ENCODE peak calls at places on chromosomes 1 and 21, in ten cellular contexts. One of them, this sample, is unnamed.

GRCh38 chr1:240399381-240399780 is 212.6 kb downstream of the GREM2 start:
- DNase-seq in stimulated activated CD4-positive, alpha-beta T cell treated with anti-CD3 and anti-CD28 coated beads, Interleukin-2, amount 100 ng/mL, for 4 hours: no peak
- DNase-seq in LoVo: no peak
- DNase-seq in stimulated activated CD8-positive, alpha-beta memory T cell treated with anti-CD3 and anti-CD28 coated beads, Interleukin-2, amount 100 ng/mL, for 48 hours: no peak
- DNase-seq in D341Med: no peak
- DNase-seq in OCI-LY7: no peak
- DNase-seq in amygdala: peak; percentile 29
- DNase-seq in progenitor cell of endocrine pancreas: no peak
- DNase-seq in T-cell: no peak
- DNase-seq in CD8-positive, alpha-beta T cell: no peak
- DNase-seq in this sample: no peak

GRCh38 chr21:33884361-33885157 is 31.0 kb downstream of the ATP5PO start:
- DNase-seq in OCI-LY7: no peak
- DNase-seq in stimulated activated CD8-positive, alpha-beta memory T cell treated with anti-CD3 and anti-CD28 coated beads, Interleukin-2, amount 100 ng/mL, for 48 hours: no peak
- DNase-seq in stimulated activated CD4-positive, alpha-beta T cell treated with anti-CD3 and anti-CD28 coated beads, Interleukin-2, amount 100 ng/mL, for 4 hours: no peak
- DNase-seq in amygdala: no peak
- DNase-seq in T-cell: no peak
- DNase-seq in progenitor cell of endocrine pancreas: no peak
- DNase-seq in CD8-positive, alpha-beta T cell: no peak
- DNase-seq in LoVo: no peak
- DNase-seq in D341Med: no peak
- DNase-seq in this sample: no peak

GRCh38 chr1:118047006-118047649 is 117.6 kb downstream of the WDR3 start:
- DNase-seq in CD8-positive, alpha-beta T cell: no peak
- DNase-seq in LoVo: no peak
- DNase-seq in stimulated activated CD4-positive, alpha-beta T cell treated with anti-CD3 and anti-CD28 coated beads, Interleukin-2, amount 100 ng/mL, for 4 hours: no peak
- DNase-seq in T-cell: no peak
- DNase-seq in amygdala: no peak
- DNase-seq in D341Med: no peak
- DNase-seq in progenitor cell of endocrine pancreas: no peak
- DNase-seq in OCI-LY7: no peak
- DNase-seq in stimulated activated CD8-positive, alpha-beta memory T cell treated with anti-CD3 and anti-CD28 coated beads, Interleukin-2, amount 100 ng/mL, for 48 hours: no peak
- DNase-seq in this sample: no peak

GRCh38 chr1:95249929-95250328 is 15.9 kb downstream of the RWDD3 start:
- DNase-seq in D341Med: no peak
- DNase-seq in stimulated activated CD8-positive, alpha-beta memory T cell treated with anti-CD3 and anti-CD28 coated beads, Interleukin-2, amount 100 ng/mL, for 48 hours: no peak
- DNase-seq in CD8-positive, alpha-beta T cell: no peak
- DNase-seq in OCI-LY7: no peak
- DNase-seq in amygdala: no peak
- DNase-seq in T-cell: no peak
- DNase-seq in stimulated activated CD4-positive, alpha-beta T cell treated with anti-CD3 and anti-CD28 coated beads, Interleukin-2, amount 100 ng/mL, for 4 hours: no peak
- DNase-seq in LoVo: no peak
- DNase-seq in progenitor cell of endocrine pancreas: no peak
- DNase-seq in this sample: no peak

GRCh38 chr1:15760520-15761211 is 2.1 kb downstream of the FBLIM1 start:
- DNase-seq in OCI-LY7: no peak
- DNase-seq in amygdala: no peak
- DNase-seq in CD8-positive, alpha-beta T cell: no peak
- DNase-seq in progenitor cell of endocrine pancreas: no peak
- DNase-seq in stimulated activated CD4-positive, alpha-beta T cell treated with anti-CD3 and anti-CD28 coated beads, Interleukin-2, amount 100 ng/mL, for 4 hours: no peak
- DNase-seq in D341Med: no peak
- DNase-seq in stimulated activated CD8-positive, alpha-beta memory T cell treated with anti-CD3 and anti-CD28 coated beads, Interleukin-2, amount 100 ng/mL, for 48 hours: no peak
- DNase-seq in LoVo: no peak
- DNase-seq in T-cell: no peak
- DNase-seq in this sample: peak; percentile 82

GRCh38 chr1:90719321-90720136 is 2.4 kb upstream of the BARHL2 start:
- DNase-seq in D341Med: no peak
- DNase-seq in amygdala: no peak
- DNase-seq in LoVo: no peak
- DNase-seq in T-cell: no peak
- DNase-seq in CD8-positive, alpha-beta T cell: no peak
- DNase-seq in stimulated activated CD8-positive, alpha-beta memory T cell treated with anti-CD3 and anti-CD28 coated beads, Interleukin-2, amount 100 ng/mL, for 48 hours: no peak
- DNase-seq in OCI-LY7: no peak
- DNase-seq in progenitor cell of endocrine pancreas: no peak
- DNase-seq in stimulated activated CD4-positive, alpha-beta T cell treated with anti-CD3 and anti-CD28 coated beads, Interleukin-2, amount 100 ng/mL, for 4 hours: no peak
- DNase-seq in this sample: no peak

GRCh38 chr1:18997508-18997907 is 41.0 kb upstream of the IFFO2 start:
- DNase-seq in CD8-positive, alpha-beta T cell: no peak
- DNase-seq in progenitor cell of endocrine pancreas: no peak
- DNase-seq in amygdala: peak; percentile 15
- DNase-seq in stimulated activated CD4-positive, alpha-beta T cell treated with anti-CD3 and anti-CD28 coated beads, Interleukin-2, amount 100 ng/mL, for 4 hours: no peak
- DNase-seq in LoVo: no peak
- DNase-seq in T-cell: no peak
- DNase-seq in stimulated activated CD8-positive, alpha-beta memory T cell treated with anti-CD3 and anti-CD28 coated beads, Interleukin-2, amount 100 ng/mL, for 48 hours: no peak
- DNase-seq in D341Med: no peak
- DNase-seq in OCI-LY7: no peak
- DNase-seq in this sample: no peak

GRCh38 chr1:66553846-66554245 is 19.9 kb downstream of the SGIP1 start:
- DNase-seq in T-cell: no peak
- DNase-seq in CD8-positive, alpha-beta T cell: no peak
- DNase-seq in progenitor cell of endocrine pancreas: no peak
- DNase-seq in amygdala: no peak
- DNase-seq in stimulated activated CD4-positive, alpha-beta T cell treated with anti-CD3 and anti-CD28 coated beads, Interleukin-2, amount 100 ng/mL, for 4 hours: no peak
- DNase-seq in OCI-LY7: no peak
- DNase-seq in D341Med: no peak
- DNase-seq in LoVo: no peak
- DNase-seq in stimulated activated CD8-positive, alpha-beta memory T cell treated with anti-CD3 and anti-CD28 coated beads, Interleukin-2, amount 100 ng/mL, for 48 hours: no peak
- DNase-seq in this sample: no peak

GRCh38 chr1:32755810-32756159 is 53.2 kb upstream of the SYNC start:
- DNase-seq in LoVo: no peak
- DNase-seq in CD8-positive, alpha-beta T cell: no peak
- DNase-seq in amygdala: no peak
- DNase-seq in progenitor cell of endocrine pancreas: no peak
- DNase-seq in stimulated activated CD8-positive, alpha-beta memory T cell treated with anti-CD3 and anti-CD28 coated beads, Interleukin-2, amount 100 ng/mL, for 48 hours: no peak
- DNase-seq in T-cell: no peak
- DNase-seq in D341Med: no peak
- DNase-seq in stimulated activated CD4-positive, alpha-beta T cell treated with anti-CD3 and anti-CD28 coated beads, Interleukin-2, amount 100 ng/mL, for 4 hours: no peak
- DNase-seq in OCI-LY7: no peak
- DNase-seq in this sample: no peak

GRCh38 chr1:86778510-86779218 is 74.3 kb downstream of the SH3GLB1 start:
- DNase-seq in OCI-LY7: no peak
- DNase-seq in progenitor cell of endocrine pancreas: no peak
- DNase-seq in amygdala: no peak
- DNase-seq in CD8-positive, alpha-beta T cell: no peak
- DNase-seq in D341Med: no peak
- DNase-seq in stimulated activated CD4-positive, alpha-beta T cell treated with anti-CD3 and anti-CD28 coated beads, Interleukin-2, amount 100 ng/mL, for 4 hours: no peak
- DNase-seq in stimulated activated CD8-positive, alpha-beta memory T cell treated with anti-CD3 and anti-CD28 coated beads, Interleukin-2, amount 100 ng/mL, for 48 hours: no peak
- DNase-seq in LoVo: no peak
- DNase-seq in T-cell: no peak
- DNase-seq in this sample: no peak

GRCh38 chr1:50110084-50110615 is 1.4 kb downstream of the ELAVL4 start:
- DNase-seq in progenitor cell of endocrine pancreas: no peak
- DNase-seq in stimulated activated CD8-positive, alpha-beta memory T cell treated with anti-CD3 and anti-CD28 coated beads, Interleukin-2, amount 100 ng/mL, for 48 hours: no peak
- DNase-seq in D341Med: no peak
- DNase-seq in OCI-LY7: no peak
- DNase-seq in LoVo: no peak
- DNase-seq in T-cell: no peak
- DNase-seq in CD8-positive, alpha-beta T cell: no peak
- DNase-seq in stimulated activated CD4-positive, alpha-beta T cell treated with anti-CD3 and anti-CD28 coated beads, Interleukin-2, amount 100 ng/mL, for 4 hours: no peak
- DNase-seq in amygdala: no peak
- DNase-seq in this sample: no peak

GRCh38 chr1:170931650-170932049 is 3.7 kb upstream of the MROH9 start:
- DNase-seq in D341Med: no peak
- DNase-seq in progenitor cell of endocrine pancreas: no peak
- DNase-seq in stimulated activated CD4-positive, alpha-beta T cell treated with anti-CD3 and anti-CD28 coated beads, Interleukin-2, amount 100 ng/mL, for 4 hours: no peak
- DNase-seq in OCI-LY7: no peak
- DNase-seq in T-cell: no peak
- DNase-seq in amygdala: no peak
- DNase-seq in stimulated activated CD8-positive, alpha-beta memory T cell treated with anti-CD3 and anti-CD28 coated beads, Interleukin-2, amount 100 ng/mL, for 48 hours: no peak
- DNase-seq in LoVo: no peak
- DNase-seq in CD8-positive, alpha-beta T cell: no peak
- DNase-seq in this sample: no peak

GRCh38 chr1:145827966-145828365 is 4.0 kb downstream of the POLR3C start:
- DNase-seq in CD8-positive, alpha-beta T cell: no peak
- DNase-seq in progenitor cell of endocrine pancreas: no peak
- DNase-seq in D341Med: no peak
- DNase-seq in stimulated activated CD8-positive, alpha-beta memory T cell treated with anti-CD3 and anti-CD28 coated beads, Interleukin-2, amount 100 ng/mL, for 48 hours: no peak
- DNase-seq in stimulated activated CD4-positive, alpha-beta T cell treated with anti-CD3 and anti-CD28 coated beads, Interleukin-2, amount 100 ng/mL, for 4 hours: no peak
- DNase-seq in LoVo: no peak
- DNase-seq in OCI-LY7: peak; percentile 33
- DNase-seq in T-cell: no peak
- DNase-seq in amygdala: no peak
- DNase-seq in this sample: no peak

GRCh38 chr1:53186533-53186932 is 10.1 kb upstream of the CPT2 start:
- DNase-seq in T-cell: no peak
- DNase-seq in stimulated activated CD4-positive, alpha-beta T cell treated with anti-CD3 and anti-CD28 coated beads, Interleukin-2, amount 100 ng/mL, for 4 hours: no peak
- DNase-seq in progenitor cell of endocrine pancreas: no peak
- DNase-seq in stimulated activated CD8-positive, alpha-beta memory T cell treated with anti-CD3 and anti-CD28 coated beads, Interleukin-2, amount 100 ng/mL, for 48 hours: no peak
- DNase-seq in OCI-LY7: no peak
- DNase-seq in amygdala: no peak
- DNase-seq in LoVo: no peak
- DNase-seq in D341Med: no peak
- DNase-seq in CD8-positive, alpha-beta T cell: no peak
- DNase-seq in this sample: no peak

GRCh38 chr1:151763990-151764389 is 694 bp upstream of the MRPL9 start:
- DNase-seq in T-cell: no peak
- DNase-seq in amygdala: no peak
- DNase-seq in stimulated activated CD4-positive, alpha-beta T cell treated with anti-CD3 and anti-CD28 coated beads, Interleukin-2, amount 100 ng/mL, for 4 hours: no peak
- DNase-seq in CD8-positive, alpha-beta T cell: no peak
- DNase-seq in progenitor cell of endocrine pancreas: no peak
- DNase-seq in LoVo: no peak
- DNase-seq in stimulated activated CD8-positive, alpha-beta memory T cell treated with anti-CD3 and anti-CD28 coated beads, Interleukin-2, amount 100 ng/mL, for 48 hours: no peak
- DNase-seq in D341Med: no peak
- DNase-seq in OCI-LY7: no peak
- DNase-seq in this sample: peak; percentile 40

GRCh38 chr1:41396084-41396483 is 34.9 kb downstream of the FOXO6 start:
- DNase-seq in T-cell: no peak
- DNase-seq in amygdala: no peak
- DNase-seq in stimulated activated CD8-positive, alpha-beta memory T cell treated with anti-CD3 and anti-CD28 coated beads, Interleukin-2, amount 100 ng/mL, for 48 hours: no peak
- DNase-seq in stimulated activated CD4-positive, alpha-beta T cell treated with anti-CD3 and anti-CD28 coated beads, Interleukin-2, amount 100 ng/mL, for 4 hours: no peak
- DNase-seq in CD8-positive, alpha-beta T cell: no peak
- DNase-seq in progenitor cell of endocrine pancreas: no peak
- DNase-seq in D341Med: no peak
- DNase-seq in LoVo: no peak
- DNase-seq in OCI-LY7: no peak
- DNase-seq in this sample: no peak

GRCh38 chr1:33711511-33711910 is 152.4 kb upstream of the HMGB4 start:
- DNase-seq in T-cell: no peak
- DNase-seq in LoVo: no peak
- DNase-seq in CD8-positive, alpha-beta T cell: no peak
- DNase-seq in stimulated activated CD4-positive, alpha-beta T cell treated with anti-CD3 and anti-CD28 coated beads, Interleukin-2, amount 100 ng/mL, for 4 hours: no peak
- DNase-seq in stimulated activated CD8-positive, alpha-beta memory T cell treated with anti-CD3 and anti-CD28 coated beads, Interleukin-2, amount 100 ng/mL, for 48 hours: no peak
- DNase-seq in progenitor cell of endocrine pancreas: no peak
- DNase-seq in D341Med: no peak
- DNase-seq in amygdala: no peak
- DNase-seq in OCI-LY7: no peak
- DNase-seq in this sample: no peak

GRCh38 chr1:170310014-170310405 is 164.3 kb downstream of the NTMT2 start:
- DNase-seq in D341Med: no peak
- DNase-seq in stimulated activated CD8-positive, alpha-beta memory T cell treated with anti-CD3 and anti-CD28 coated beads, Interleukin-2, amount 100 ng/mL, for 48 hours: no peak
- DNase-seq in stimulated activated CD4-positive, alpha-beta T cell treated with anti-CD3 and anti-CD28 coated beads, Interleukin-2, amount 100 ng/mL, for 4 hours: no peak
- DNase-seq in amygdala: no peak
- DNase-seq in T-cell: no peak
- DNase-seq in progenitor cell of endocrine pancreas: no peak
- DNase-seq in LoVo: no peak
- DNase-seq in CD8-positive, alpha-beta T cell: no peak
- DNase-seq in OCI-LY7: no peak
- DNase-seq in this sample: no peak